ENCODE peak calls at places on chromosomes 12 and 14, in eight cellular contexts. P, F, B, L, K, A, C and I are unnamed samples.

GRCh38 chr14:34596891-34597290 is 33.1 kb downstream of the SNX6 start:
- DNase-seq in P (no peak), F (no peak), L (no peak), A (no peak), B (no peak), K (no peak), C (no peak), I (no peak)

GRCh38 chr12:118685983-118686607 is 295.2 kb upstream of the SRRM4 start:
- DNase-seq in L (no peak), F (no peak), K (no peak), A (no peak), B (no peak), C (no peak), P (no peak), I (no peak)

GRCh38 chr14:58280954-58281787 is 17.2 kb upstream of the ARID4A start:
- DNase-seq in B (no peak), K (peak), A (no peak), P (no peak), C (no peak), F (no peak), L (peak), I (peak)

GRCh38 chr12:88552672-88553079 is 27.6 kb downstream of the KITLG start:
- DNase-seq in F (no peak), B (no peak), C (no peak), L (no peak), A (no peak), P (no peak), K (peak), I (no peak)

GRCh38 chr14:105647784-105648608 is 121.6 kb downstream of the TMEM121 start:
- DNase-seq in F (no peak), L (no peak), K (no peak), A (no peak), P (no peak), B (peak), C (no peak), I (no peak)

GRCh38 chr12:5904441-5904840 is 40.6 kb downstream of the ANO2 start:
- DNase-seq in B (no peak), P (no peak), C (no peak), L (no peak), F (no peak), A (no peak), K (no peak), I (no peak)

GRCh38 chr14:26281280-26281998 is 316.4 kb downstream of the NOVA1 start:
- DNase-seq in B (no peak), P (peak), K (no peak), F (no peak), A (no peak), L (no peak), C (no peak), I (peak)

GRCh38 chr14:105925615-105926414 is 399.4 kb downstream of the TMEM121 start:
- DNase-seq in A (no peak), P (no peak), K (no peak), L (no peak), B (peak), C (no peak), F (no peak), I (no peak)

GRCh38 chr12:6333566-6333965 is 8.3 kb downstream of the TNFRSF1A start:
- DNase-seq in A (no peak), F (no peak), P (no peak), L (no peak), K (no peak), B (no peak), C (no peak), I (no peak)

GRCh38 chr12:6424848-6425247 is 19.9 kb upstream of the CD27 start:
- DNase-seq in F (no peak), L (no peak), C (no peak), P (no peak), B (no peak), K (no peak), A (no peak), I (no peak)

GRCh38 chr14:73802431-73803188 is 49.0 kb upstream of the PTGR2 start:
- DNase-seq in B (no peak), F (no peak), P (no peak), L (no peak), A (no peak), C (no peak), K (no peak), I (no peak)

GRCh38 chr12:125145196-125145595 is 80.0 kb downstream of the AACS start:
- DNase-seq in P (no peak), L (no peak), B (no peak), K (no peak), C (no peak), F (no peak), A (no peak), I (no peak)

GRCh38 chr12:44847403-44847802 is 28.7 kb downstream of the NELL2 start:
- DNase-seq in F (no peak), A (no peak), L (no peak), P (no peak), C (no peak), B (no peak), K (no peak), I (no peak)

GRCh38 chr14:84885061-84885460 is 644.9 kb upstream of the FLRT2 start:
- DNase-seq in F (no peak), P (no peak), A (no peak), L (no peak), C (no peak), B (no peak), K (no peak), I (no peak)

GRCh38 chr12:94289551-94290312 is 141.4 kb downstream of the PLXNC1 start:
- DNase-seq in B (no peak), C (no peak), A (no peak), F (no peak), L (no peak), P (no peak), K (peak), I (peak)

GRCh38 chr12:129848921-129849320 is 54.9 kb downstream of the TMEM132D start:
- DNase-seq in F (no peak), L (no peak), K (no peak), C (no peak), P (no peak), A (no peak), B (no peak), I (no peak)

GRCh38 chr12:118297284-118297683 is 75.4 kb downstream of the TAOK3 start:
- DNase-seq in L (no peak), K (no peak), C (no peak), P (no peak), B (no peak), A (no peak), F (no peak), I (no peak)

GRCh38 chr12:20125259-20125919 is 242.9 kb upstream of the PDE3A start:
- DNase-seq in B (no peak), K (peak), L (no peak), A (no peak), P (no peak), C (no peak), F (no peak), I (peak)

GRCh38 chr14:22837059-22837749 is 819 bp downstream of the MMP14 start:
- DNase-seq in P (no peak), A (no peak), K (no peak), C (peak), B (peak), L (no peak), F (no peak), I (peak)

GRCh38 chr12:77120695-77121094 is 55.3 kb upstream of the E2F7 start:
- DNase-seq in P (no peak), A (no peak), L (peak), B (no peak), K (no peak), C (no peak), F (no peak), I (peak)

GRCh38 chr14:78606111-78606510 is 435.9 kb downstream of the NRXN3 start:
- DNase-seq in P (no peak), L (peak), B (no peak), K (peak), A (no peak), F (no peak), C (no peak), I (no peak)

GRCh38 chr12:104297477-104298113 is 5.9 kb upstream of the EID3 start:
- DNase-seq in L (no peak), B (no peak), C (no peak), A (no peak), P (no peak), K (no peak), F (no peak), I (no peak)